ENCODE peak calls at places on chromosomes 12 and 14, in nine cellular contexts. W is substantia nigra; H is SJSA1; E is stimulated activated CD4-positive, alpha-beta T cell treated with anti-CD3 and anti-CD28 coated beads, Interleukin-2, amount 100 ng/mL, for 48 hours; A is kidney epithelial cell; N is kidney tubule cell; K is Calu3; G is HT1080; O is Caco-2. P is an unnamed sample.

GRCh38 chr12:39605996-39606395 is 13.6 kb downstream of the ABCD2 start:
- DNase-seq in W (no peak), H (no peak), E (no peak), A (peak; percentile 19), N (peak; percentile 60), K (no peak), G (peak; percentile 87), O (no peak), P (no peak)

GRCh38 chr12:60333461-60333860 is 737.6 kb downstream of the SLC16A7 start:
- DNase-seq in W (no peak), H (no peak), E (no peak), A (no peak), N (no peak), K (no peak), G (no peak), O (no peak), P (no peak)

GRCh38 chr14:36208690-36209278 is 32.3 kb upstream of the PTCSC3 start:
- DNase-seq in W (no peak), H (no peak), E (no peak), A (no peak), N (no peak), K (no peak), G (no peak), O (peak; percentile 82), P (no peak)

GRCh38 chr14:36659010-36659821 is 2.4 kb upstream of the PAX9 start:
- DNase-seq in W (no peak), H (no peak), E (no peak), A (no peak), N (no peak), K (no peak), G (no peak), O (no peak), P (no peak)

GRCh38 chr12:93862424-93862823 is 185.2 kb downstream of the CRADD start:
- DNase-seq in W (no peak), H (no peak), E (no peak), A (no peak), N (no peak), K (no peak), G (no peak), O (no peak), P (no peak)

GRCh38 chr12:30613119-30613830 is 82.4 kb downstream of the IPO8 start:
- DNase-seq in W (no peak), H (no peak), E (no peak), A (no peak), N (no peak), K (no peak), G (peak; percentile 15), O (no peak), P (no peak)

GRCh38 chr14:93036652-93037341 is 78.9 kb downstream of the ITPK1 start:
- DNase-seq in W (peak; percentile 97), H (peak; percentile 64), E (no peak), A (no peak), N (no peak), K (peak; percentile 49), G (no peak), O (no peak), P (peak; percentile 52)

GRCh38 chr12:12563529-12563928 is 866 bp upstream of the DUSP16 start:
- DNase-seq in W (no peak), H (no peak), E (no peak), A (no peak), N (peak; percentile 69), K (no peak), G (no peak), O (no peak), P (no peak)

GRCh38 chr14:64337901-64338615 is 43.9 kb upstream of the ESR2 start:
- DNase-seq in W (peak; percentile 39), H (peak; percentile 60), E (peak; percentile 63), A (peak; percentile 26), N (peak; percentile 65), K (peak; percentile 42), G (peak; percentile 69), O (peak; percentile 76), P (peak; percentile 48)

GRCh38 chr12:92421701-92422100 is 276.1 kb upstream of the BTG1 start:
- DNase-seq in W (no peak), H (no peak), E (no peak), A (no peak), N (peak; percentile 76), K (no peak), G (peak; percentile 42), O (no peak), P (no peak)

GRCh38 chr12:80937391-80938238 is at the start of gene LIN7A:
- DNase-seq in W (no peak), H (peak; percentile 39), E (no peak), A (no peak), N (peak; percentile 26), K (peak; percentile 33), G (no peak), O (peak; percentile 34), P (peak; percentile 41)

GRCh38 chr12:4958697-4959375 is 49.1 kb downstream of the KCNA1 start:
- DNase-seq in W (no peak), H (no peak), E (no peak), A (no peak), N (no peak), K (no peak), G (no peak), O (no peak), P (no peak)

GRCh38 chr12:110379201-110379600 is 24.3 kb downstream of the ANAPC7 start:
- DNase-seq in W (no peak), H (no peak), E (no peak), A (no peak), N (no peak), K (no peak), G (no peak), O (no peak), P (no peak)

GRCh38 chr12:100593490-100593889 is 20.0 kb downstream of the GAS2L3 start:
- DNase-seq in W (no peak), H (no peak), E (no peak), A (no peak), N (peak; percentile 11), K (no peak), G (no peak), O (no peak), P (no peak)

GRCh38 chr14:45212231-45212630 is 40.8 kb downstream of the MIS18BP1 start:
- DNase-seq in W (no peak), H (no peak), E (no peak), A (no peak), N (peak; percentile 54), K (no peak), G (no peak), O (peak; percentile 79), P (no peak)

GRCh38 chr12:2961705-2962104 is 2.5 kb downstream of the TEAD4 start:
- DNase-seq in W (no peak), H (no peak), E (no peak), A (no peak), N (no peak), K (no peak), G (no peak), O (no peak), P (no peak)

P was measured in neural crest cell.